ENCODE peak calls at places on chromosomes 13 and 19, in five cellular contexts. W is hippocampal formation, E is ELF-1, A is NCI-H146, G is endothelial cell. V is an unnamed sample.

GRCh38 chr19:51688665-51689571 is 4.2 kb upstream of the SPACA6 start:
- DNase-seq in E (peak; percentile 93), G (peak; percentile 79), W (peak; percentile 97), A (peak; percentile 95), V (peak; percentile 97)

GRCh38 chr13:75795274-75795673 is 159.1 kb downstream of the LMO7 start:
- DNase-seq in E (no peak), W (no peak), G (no peak), A (no peak), V (no peak)

GRCh38 chr19:4897146-4897545 is 5.5 kb downstream of the ARRDC5 start:
- DNase-seq in A (no peak), E (peak; percentile 51), G (no peak), W (no peak), V (no peak)

GRCh38 chr13:52845766-52846566 is 2.5 kb downstream of the PCDH8 start:
- DNase-seq in G (peak; percentile 85), E (peak; percentile 92), A (no peak), W (no peak), V (peak; percentile 88)

GRCh38 chr13:114263590-114263989 is 17.8 kb upstream of the UPF3A start:
- DNase-seq in E (no peak), A (no peak), G (no peak), W (no peak), V (no peak)

GRCh38 chr13:50283017-50283416 is 267.8 kb downstream of the KCNRG start:
- DNase-seq in E (no peak), A (no peak), G (no peak), W (no peak), V (no peak)

GRCh38 chr19:19652482-19653295 is 9.2 kb upstream of the GMIP start:
- DNase-seq in E (no peak), W (no peak), A (no peak), G (no peak), V (no peak)

GRCh38 chr13:42780044-42780443 is 1.3 kb upstream of the FAM216B start:
- DNase-seq in E (no peak), W (no peak), A (no peak), G (no peak), V (no peak)

GRCh38 chr19:38693380-38694223 is 46.2 kb downstream of the ACTN4 start:
- DNase-seq in E (peak; percentile 78), W (no peak), A (no peak), G (no peak), V (peak; percentile 94)

GRCh38 chr13:60226507-60226906 is 62.8 kb upstream of the DIAPH3 start:
- DNase-seq in E (peak; percentile 46), G (peak; percentile 9), A (peak; percentile 86), W (no peak), V (peak; percentile 65)

GRCh38 chr13:28658539-28658795 is 463 bp upstream of the POMP start:
- DNase-seq in E (no peak), G (no peak), W (no peak), A (no peak), V (peak; percentile 15)

GRCh38 chr13:46361535-46361934 is 25.5 kb downstream of the RUBCNL start:
- DNase-seq in E (no peak), G (no peak), A (no peak), W (no peak), V (no peak)

GRCh38 chr19:29886535-29886934 is 55.5 kb upstream of the URI1 start:
- DNase-seq in G (no peak), W (no peak), E (no peak), A (no peak), V (no peak)

GRCh38 chr19:8250596-8250995 is 41.4 kb downstream of the CERS4 start:
- DNase-seq in E (no peak), A (no peak), G (no peak), W (no peak), V (no peak)

GRCh38 chr19:3233831-3234230 is 9.4 kb downstream of the CELF5 start:
- DNase-seq in G (no peak), E (peak; percentile 32), W (no peak), A (no peak), V (peak; percentile 44)

GRCh38 chr19:28406237-28406596 is 806.7 kb downstream of the UQCRFS1 start:
- DNase-seq in E (no peak), G (no peak), A (no peak), W (no peak), V (no peak)

GRCh38 chr13:99258946-99259345 is 767 bp upstream of the GPR18 start:
- DNase-seq in W (no peak), E (no peak), A (no peak), G (no peak), V (no peak)

GRCh38 chr13:28558126-28558525 is 63.2 kb upstream of the FLT1 start:
- DNase-seq in G (no peak), A (no peak), W (no peak), E (no peak), V (peak; percentile 75)

GRCh38 chr19:32971012-32971595 is 654 bp downstream of the CEP89 start:
- DNase-seq in A (peak; percentile 32), G (no peak), W (no peak), E (peak; percentile 4), V (no peak)

GRCh38 chr13:112658807-112659206 is 31.0 kb upstream of the ATP11A start:
- DNase-seq in E (peak; percentile 51), A (no peak), G (no peak), W (no peak), V (peak; percentile 37)

GRCh38 chr13:50015263-50015662 is at the start of gene KCNRG:
- DNase-seq in W (no peak), A (no peak), E (peak; percentile 15), G (no peak), V (no peak)

GRCh38 chr19:1374250-1374577 is 9.5 kb upstream of the NDUFS7 start:
- DNase-seq in G (no peak), W (no peak), E (no peak), A (no peak), V (no peak)

GRCh38 chr19:42469311-42470239 is 26.8 kb upstream of the CXCL17 start:
- DNase-seq in A (no peak), E (no peak), W (no peak), G (no peak), V (no peak)

GRCh38 chr19:7852851-7853759 is 21.1 kb downstream of the PRR36 start:
- DNase-seq in A (peak; percentile 95), E (peak; percentile 92), G (peak; percentile 80), W (peak; percentile 19), V (peak; percentile 88)

GRCh38 chr13:34507630-34508029 is 434.4 kb upstream of the NBEA start:
- DNase-seq in E (no peak), G (no peak), W (no peak), A (no peak), V (no peak)

GRCh38 chr19:42255766-42256750 is 1.1 kb upstream of the ERF start:
- DNase-seq in E (peak; percentile 70), W (peak; percentile 58), G (peak; percentile 49), A (peak; percentile 60), V (peak; percentile 87)

GRCh38 chr19:47176627-47177090 is 46.0 kb downstream of the SAE1 start:
- DNase-seq in A (no peak), G (no peak), E (no peak), W (no peak), V (no peak)

GRCh38 chr19:6890938-6891337 is 3.6 kb downstream of the ADGRE1 start:
- DNase-seq in W (no peak), A (no peak), G (no peak), E (no peak), V (no peak)

GRCh38 chr19:1035998-1036621 is 3.8 kb upstream of the ABCA7 start:
- DNase-seq in G (no peak), A (no peak), W (no peak), E (no peak), V (peak; percentile 53)

GRCh38 chr19:43534811-43535761 is 2.1 kb downstream of the ZNF575 start:
- DNase-seq in A (peak; percentile 24), E (peak; percentile 89), W (peak; percentile 25), G (peak; percentile 79), V (peak; percentile 93)

GRCh38 chr13:101523732-101524131 is 71.3 kb downstream of the ITGBL1 start:
- DNase-seq in E (no peak), W (no peak), G (no peak), A (no peak), V (no peak)

GRCh38 chr13:95676100-95676774 is 702 bp upstream of the DNAJC3 start:
- DNase-seq in E (no peak), G (peak; percentile 21), W (peak; percentile 39), A (peak; percentile 71), V (no peak)

GRCh38 chr19:51751655-51752054 is at the start of gene FPR1:
- DNase-seq in G (no peak), A (no peak), W (no peak), E (no peak), V (no peak)